ENCODE peak calls at places on chromosome 2, in six cellular contexts. S is pancreas; A is CD4-positive, CD25-positive, alpha-beta regulatory T cell; L is spleen; E is upper lobe of right lung; O is heart left ventricle. I is an unnamed sample.

GRCh38 chr2:131115752-131116151 is 10.6 kb downstream of the PLEKHB2 start:
- DNase-seq in S (no peak), A (no peak), L (no peak), E (no peak), O (no peak), I (no peak)

GRCh38 chr2:2016912-2017311 is 272.6 kb upstream of the PXDN start:
- DNase-seq in S (no peak), A (no peak), L (no peak), E (no peak), O (no peak), I (no peak)

GRCh38 chr2:142693171-142693950 is 184.1 kb upstream of the KYNU start:
- DNase-seq in S (no peak), A (no peak), L (no peak), E (no peak), O (no peak), I (no peak)

GRCh38 chr2:18078206-18078605 is 199.7 kb downstream of the KCNS3 start:
- DNase-seq in S (no peak), A (no peak), L (no peak), E (no peak), O (no peak), I (no peak)

GRCh38 chr2:3042601-3043585 is 334.7 kb downstream of the EIPR1 start:
- DNase-seq in S (no peak), A (no peak), L (no peak), E (no peak), O (no peak), I (no peak)

GRCh38 chr2:18684202-18685040 is 95.1 kb upstream of the NT5C1B start:
- DNase-seq in S (no peak), A (no peak), L (no peak), E (no peak), O (no peak), I (no peak)

GRCh38 chr2:222993920-222994650 is 57.9 kb upstream of the KCNE4 start:
- DNase-seq in S (peak; percentile 45), A (no peak), L (no peak), E (no peak), O (peak; percentile 89), I (no peak)

GRCh38 chr2:159712194-159712928 is at the start of gene MARCHF7:
- DNase-seq in S (peak; percentile 99), A (peak; percentile 98), L (peak; percentile 99), E (peak; percentile 99), O (peak; percentile 98), I (peak; percentile 97)

GRCh38 chr2:149679286-149679685 is 91.7 kb upstream of the MMADHC start:
- DNase-seq in S (no peak), A (no peak), L (no peak), E (no peak), O (no peak), I (no peak)

GRCh38 chr2:15119722-15120175 is 441.4 kb downstream of the NBAS start:
- DNase-seq in S (no peak), A (no peak), L (no peak), E (no peak), O (no peak), I (no peak)

GRCh38 chr2:168184896-168185513 is 62.4 kb downstream of the STK39 start:
- DNase-seq in S (no peak), A (no peak), L (no peak), E (no peak), O (no peak), I (no peak)

GRCh38 chr2:46355756-46356155 is 58.5 kb downstream of the EPAS1 start:
- DNase-seq in S (no peak), A (no peak), L (no peak), E (no peak), O (peak; percentile 51), I (no peak)

GRCh38 chr2:234708717-234709116 is 211.8 kb upstream of the ARL4C start:
- DNase-seq in S (no peak), A (no peak), L (no peak), E (no peak), O (no peak), I (no peak)

DNA sequence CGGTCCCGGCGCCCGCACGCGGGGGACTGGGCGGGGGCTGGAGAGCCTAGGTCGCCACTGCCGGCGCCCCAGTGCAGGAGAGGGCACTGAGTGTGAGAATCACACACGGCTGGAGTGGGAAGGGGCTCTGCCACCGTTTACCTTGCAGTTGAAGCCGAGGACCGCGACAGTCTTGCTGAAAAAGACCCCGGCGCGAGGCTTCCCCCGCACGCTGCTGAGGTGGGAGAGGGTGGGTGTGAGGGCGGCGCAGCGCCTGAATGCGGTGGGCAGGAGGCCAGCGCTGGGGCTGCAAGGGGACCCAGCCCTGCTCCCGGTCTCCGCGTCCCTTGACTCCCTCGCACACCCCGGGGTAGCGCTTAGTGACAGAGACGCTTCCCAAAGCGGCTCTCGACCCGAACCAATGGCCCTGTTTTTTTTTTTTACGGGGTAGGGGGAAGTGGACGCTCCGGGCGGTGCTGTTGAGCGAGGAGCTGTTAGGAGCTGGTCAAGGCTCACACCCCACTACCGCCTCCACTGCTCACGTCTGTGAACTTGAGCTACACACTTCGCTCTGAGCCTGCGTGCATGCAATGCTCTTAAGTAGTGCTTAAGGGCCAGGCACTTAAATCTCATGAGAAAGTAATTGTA is 794 bp downstream of the NOTO start:
- DNase-seq in S (no peak), A (no peak), L (no peak), E (peak; percentile 73), O (no peak), I (no peak)
- H3K4me3 ChIP-seq in S (no peak overlapping the region), A (no peak overlapping the region), L (peak overlapping the region; percentile 27), E (peak overlapping the region; percentile 34), O (peak overlapping the region; percentile 33), I (no peak overlapping the region)

GRCh38 chr2:26175716-26176615 is 3.1 kb downstream of the GAREM2 start:
- DNase-seq in S (no peak), A (no peak), L (no peak), E (no peak), O (no peak), I (no peak)

GRCh38 chr2:26178246-26178645 is 5.4 kb downstream of the GAREM2 start:
- DNase-seq in S (no peak), A (no peak), L (no peak), E (no peak), O (no peak), I (no peak)

GRCh38 chr2:26179446-26179907 is 6.6 kb downstream of the GAREM2 start:
- DNase-seq in S (no peak), A (no peak), L (no peak), E (no peak), O (peak; percentile 21), I (no peak)

GRCh38 chr2:26177122-26177521 is 4.2 kb downstream of the GAREM2 start:
- DNase-seq in S (no peak), A (no peak), L (no peak), E (no peak), O (peak; percentile 15), I (no peak)

GRCh38 chr2:26178746-26179436 is 6.0 kb downstream of the GAREM2 start:
- DNase-seq in S (no peak), A (no peak), L (peak; percentile 84), E (no peak), O (peak; percentile 31), I (no peak)
- H3K4me3 ChIP-seq in S (peak overlapping the region; percentile 20), A (no peak overlapping the region), L (peak overlapping the region; percentile 39), E (peak overlapping the region; percentile 61), O (peak overlapping the region; percentile 57), I (peak overlapping the region; percentile 20)

GRCh38 chr2:23658466-23658942 is 268.4 kb downstream of the ATAD2B start:
- DNase-seq in S (no peak), A (no peak), L (no peak), E (no peak), O (peak; percentile 56), I (no peak)

GRCh38 chr2:23654756-23655155 is 269.8 kb downstream of the KLHL29 start:
- DNase-seq in S (no peak), A (no peak), L (no peak), E (no peak), O (no peak), I (no peak)

GRCh38 chr2:23655862-23656596 is 270.9 kb downstream of the ATAD2B start:
- DNase-seq in S (no peak), A (no peak), L (no peak), E (no peak), O (no peak), I (no peak)

GRCh38 chr2:23657934-23658333 is 269.0 kb downstream of the ATAD2B start:
- DNase-seq in S (no peak), A (no peak), L (no peak), E (no peak), O (no peak), I (no peak)

DNA sequence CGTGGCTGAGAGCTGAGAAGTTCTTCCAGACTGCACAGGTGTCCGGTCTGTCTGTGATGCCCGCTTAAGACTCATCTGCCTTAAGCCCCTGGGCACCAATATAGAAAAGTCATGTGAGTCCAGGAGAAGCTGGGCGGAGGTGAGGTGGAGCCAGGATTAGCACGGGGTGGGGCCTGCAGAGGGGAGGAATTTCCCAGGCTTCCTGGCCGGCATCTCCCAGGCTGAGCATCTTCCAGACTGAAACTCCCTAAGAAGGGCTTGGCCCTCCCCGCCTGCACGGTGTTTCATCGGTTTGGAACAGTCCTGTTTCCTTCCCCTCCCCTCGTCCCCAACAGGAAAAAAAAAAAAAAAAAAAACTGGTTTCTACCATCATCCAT is 270.3 kb downstream of the ATAD2B start:
- DNase-seq in S (no peak), A (no peak), L (no peak), E (no peak), O (no peak), I (no peak)
- H3K4me3 ChIP-seq in S (no peak overlapping the region), A (no peak overlapping the region), L (no peak overlapping the region), E (no peak overlapping the region), O (no peak overlapping the region), I (no peak overlapping the region)

GRCh38 chr2:44242929-44243328 is 32.4 kb upstream of the SLC3A1 start:
- DNase-seq in S (no peak), A (no peak), L (no peak), E (no peak), O (no peak), I (no peak)

GRCh38 chr2:44246840-44247369 is 28.4 kb upstream of the SLC3A1 start:
- DNase-seq in S (no peak), A (no peak), L (no peak), E (no peak), O (no peak), I (no peak)

GRCh38 chr2:44244135-44244871 is 31.0 kb upstream of the SLC3A1 start:
- DNase-seq in S (no peak), A (peak; percentile 72), L (no peak), E (no peak), O (peak; percentile 47), I (peak; percentile 46)

GRCh38 chr2:44246436-44246835 is 28.8 kb upstream of the SLC3A1 start:
- DNase-seq in S (no peak), A (no peak), L (no peak), E (no peak), O (no peak), I (no peak)

DNA sequence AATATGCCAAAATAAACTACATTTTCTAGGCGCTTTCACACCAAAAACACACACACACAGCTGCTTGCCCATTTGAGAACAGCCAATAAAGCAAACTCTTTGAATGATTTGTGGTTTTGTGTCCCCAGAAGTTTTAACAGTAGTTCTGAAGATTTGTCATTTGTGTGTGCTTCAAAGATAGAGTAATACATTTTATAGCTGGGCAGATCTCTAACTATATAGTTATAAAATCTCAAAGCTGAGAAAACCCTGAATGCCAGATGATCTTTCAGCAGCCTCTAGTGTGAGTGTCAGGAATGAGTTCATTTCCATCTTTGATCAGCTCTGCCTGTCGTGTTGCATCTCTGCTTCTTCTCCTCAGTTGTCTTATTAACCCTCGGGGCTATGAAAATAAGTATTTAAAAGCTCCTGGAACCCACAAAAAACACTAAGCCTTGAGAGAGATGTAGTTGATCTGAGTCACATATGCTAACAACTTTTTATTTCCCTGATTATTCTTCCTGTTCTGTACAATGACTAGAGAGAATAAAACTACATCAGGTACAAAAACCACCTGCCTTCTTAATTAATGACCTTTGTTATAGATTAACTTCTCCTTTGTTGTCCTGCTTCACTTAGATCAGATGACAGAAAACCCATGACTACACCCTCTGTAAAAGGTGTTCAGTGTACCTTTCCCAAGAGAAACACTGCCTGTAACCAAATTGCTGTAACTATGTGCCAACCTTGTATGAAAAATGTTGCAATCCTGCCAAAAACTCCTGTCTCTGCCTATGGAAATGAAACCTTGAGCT is 30.0 kb upstream of the SLC3A1 start:
- DNase-seq in S (no peak), A (no peak), L (no peak), E (no peak), O (no peak), I (no peak)
- H3K4me3 ChIP-seq in S (no peak overlapping the region), A (peak overlapping the region; percentile 84), L (no peak overlapping the region), E (no peak overlapping the region), O (no peak overlapping the region), I (no peak overlapping the region)

I was measured in CD4-positive, alpha-beta memory T cell.